ENCODE peak calls at places on chromosome 21, in seven cellular contexts. W, C, M, S, Z, R and V are unnamed samples. For H3K4me1, the result is how much of the 10 kb centered on the place peaks cover.

GRCh38 chr21:38985423-38986378 is 180.0 kb downstream of the ETS2 start:
- DNase-seq in M (peak), Z (peak), C (peak), S (no peak), W (peak), R (no peak), V (peak)

GRCh38 chr21:17931080-17931479 is 111.9 kb upstream of the C21orf91 start:
- DNase-seq in Z (no peak), C (no peak), S (no peak), R (no peak), W (no peak), M (no peak), V (no peak)

GRCh38 chr21:26851109-26851944 is 6.1 kb upstream of the ADAMTS1 start:
- DNase-seq in Z (no peak), W (no peak), M (no peak), S (no peak), R (no peak), C (no peak), V (no peak)

GRCh38 chr21:16865612-16866011 is 647.2 kb upstream of the CXADR start:
- DNase-seq in W (no peak), R (no peak), S (no peak), M (no peak), C (no peak), Z (no peak), V (no peak)

GRCh38 chr21:23009360-23009759 is 2011.2 kb downstream of the NCAM2 start:
- DNase-seq in M (no peak), S (no peak), R (no peak), W (no peak), C (no peak), Z (no peak), V (no peak)

GRCh38 chr21:40672602-40673001 is 174.4 kb downstream of the DSCAM start:
- DNase-seq in W (no peak), C (no peak), Z (no peak), R (no peak), M (no peak), S (no peak), V (no peak)

GRCh38 chr21:32094792-32095191 is 184.1 kb downstream of the MIS18A start:
- DNase-seq in Z (no peak), W (no peak), M (no peak), R (no peak), C (no peak), S (no peak), V (no peak)

GRCh38 chr21:27741736-27742135 is 774.8 kb upstream of the ADAMTS5 start:
- DNase-seq in W (no peak), R (no peak), Z (no peak), M (no peak), C (no peak), S (no peak), V (no peak)

GRCh38 chr21:38825901-38826300 is 20.2 kb downstream of the ETS2 start:
- DNase-seq in C (no peak), Z (no peak), W (no peak), M (no peak), S (no peak), R (no peak), V (no peak)

GRCh38 chr21:24224411-24224810 is 1382.9 kb downstream of the MRPL39 start:
- DNase-seq in W (no peak), R (no peak), M (no peak), S (no peak), Z (no peak), C (no peak), V (no peak)

GRCh38 chr21:39612233-39613028 is at the start of gene B3GALT5:
- DNase-seq in M (no peak), C (peak), Z (peak), R (no peak), W (no peak), S (peak), V (no peak)

GRCh38 chr21:25708467-25709065 is 26.1 kb downstream of the ATP5PF start:
- DNase-seq in W (no peak), R (no peak), Z (peak), M (no peak), S (peak), C (peak), V (no peak)

GRCh38 chr21:27817061-27817460 is 850.2 kb upstream of the ADAMTS5 start:
- DNase-seq in C (peak), M (no peak), R (no peak), S (no peak), W (no peak), Z (no peak), V (no peak)

GRCh38 chr21:24045775-24046215 is 1561.5 kb downstream of the MRPL39 start:
- DNase-seq in C (peak), M (peak), S (peak), R (no peak), W (peak), Z (peak), V (peak)

GRCh38 chr21:39430457-39430856 is 15.1 kb downstream of the LCA5L start:
- DNase-seq in M (no peak), W (no peak), Z (no peak), C (no peak), R (no peak), S (peak), V (no peak)

GRCh38 chr21:17044696-17045095 is 468.1 kb upstream of the CXADR start:
- DNase-seq in Z (no peak), W (no peak), S (no peak), R (no peak), C (no peak), M (no peak), V (no peak)

DNA sequence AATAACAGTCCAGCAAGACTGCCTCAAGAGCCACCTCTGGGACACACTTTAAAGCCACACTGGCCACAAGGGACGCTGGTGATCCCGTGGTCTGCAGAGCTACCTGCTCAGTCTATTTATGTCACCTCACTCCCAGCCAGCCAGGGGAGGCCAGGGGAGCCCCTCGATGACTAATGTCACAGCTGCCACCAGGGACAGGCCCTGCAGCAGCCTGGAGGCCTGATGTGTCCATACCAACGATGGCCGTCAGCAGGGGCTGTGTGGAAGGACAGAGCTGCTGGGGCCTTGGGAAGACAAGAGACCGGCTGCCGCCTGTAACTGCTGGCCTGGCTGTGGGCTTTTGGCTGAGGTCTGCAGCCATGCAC is 71.0 kb downstream of the SIK1 start:
- DNase-seq in Z (no peak), S (peak), C (peak), W (peak), R (no peak), M (no peak), V (no peak)
- TF ChIP-seq CTCF in Z (no peak), S (no peak), C (no peak), W (no peak), R (no peak), M (no peak), V (no peak)

DNA sequence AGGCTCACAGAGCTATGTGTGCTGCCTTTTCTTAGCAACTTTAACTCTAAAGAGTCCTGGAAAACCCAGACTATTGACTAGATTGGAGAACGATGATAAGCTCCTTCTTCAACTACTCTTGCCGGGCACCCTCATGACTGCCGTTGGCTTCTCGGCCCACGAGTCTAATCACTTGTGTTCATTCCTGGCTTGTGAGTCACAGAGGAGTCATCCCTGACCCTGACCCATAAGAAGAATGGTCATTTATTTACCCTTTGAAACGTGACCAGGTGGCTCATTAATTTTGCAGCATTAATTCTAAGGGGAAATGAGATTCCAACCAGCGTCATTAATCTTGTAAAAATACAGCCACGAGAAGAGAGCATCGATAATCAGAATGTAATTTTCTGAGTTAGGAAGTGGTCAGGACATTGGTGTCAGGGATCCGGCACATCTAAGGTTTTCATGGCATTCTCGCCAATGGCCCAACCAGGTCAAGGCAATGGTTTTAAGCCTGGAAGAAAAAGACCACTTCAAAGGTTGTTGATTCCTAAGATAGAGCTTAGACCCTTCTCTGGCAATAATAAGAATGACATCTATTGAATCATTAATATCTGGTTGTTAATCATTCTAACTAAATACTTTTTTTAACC is 183.6 kb upstream of the RUNX1 start:
- DNase-seq in R (no peak), S (no peak), M (no peak), W (no peak), C (peak), Z (no peak), V (peak)
- H3K4me1 ChIP-seq in R (under half), S (under half), M (under half), W (under half), C (under half), Z (under half), V (under half)

DNA sequence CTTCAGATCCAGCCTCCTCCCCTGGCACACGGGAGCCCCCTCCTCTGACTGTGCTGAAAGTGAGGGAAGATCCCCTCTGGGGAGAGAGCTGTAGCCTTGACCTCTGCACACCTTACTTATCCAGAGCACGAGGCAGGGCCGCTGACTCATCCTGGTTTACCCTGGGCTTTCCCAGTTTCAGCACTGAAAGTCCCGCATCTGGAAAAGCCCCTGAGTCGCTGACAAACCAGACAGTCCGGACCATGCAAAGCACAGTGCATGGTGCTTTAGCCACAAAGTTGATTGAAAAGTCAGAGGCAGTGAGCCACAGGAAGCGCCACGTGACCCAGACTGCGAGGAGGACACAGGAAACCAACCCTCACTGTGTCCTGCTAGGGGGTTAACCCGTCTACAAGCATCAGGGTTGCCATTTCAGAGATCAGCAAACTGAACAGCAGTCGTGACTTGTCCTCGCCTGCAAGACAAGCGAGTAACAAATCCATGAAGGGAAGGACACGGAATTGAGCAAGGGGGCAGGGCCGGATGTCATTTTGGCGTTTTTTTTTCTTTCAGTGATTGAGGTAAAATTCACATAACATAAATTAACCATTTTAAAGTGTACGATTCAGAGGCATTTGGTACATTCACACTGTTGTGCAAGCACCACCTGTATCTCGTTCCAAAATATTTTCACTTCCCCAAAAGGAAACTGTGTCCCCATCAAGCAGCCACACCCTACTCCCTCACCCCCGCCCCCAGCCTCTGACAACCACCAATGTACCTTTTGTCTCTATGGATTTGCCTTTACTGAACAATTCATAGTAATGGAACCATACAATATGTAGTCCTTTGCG is 19.9 kb upstream of the IFNGR2 start:
- DNase-seq in C (peak), S (peak), Z (peak), M (peak), W (no peak), R (peak), V (peak)
- H3K4me3 ChIP-seq in C (no peak), S (no peak), Z (no peak), M (peak), W (peak), R (peak), V (peak)

DNA sequence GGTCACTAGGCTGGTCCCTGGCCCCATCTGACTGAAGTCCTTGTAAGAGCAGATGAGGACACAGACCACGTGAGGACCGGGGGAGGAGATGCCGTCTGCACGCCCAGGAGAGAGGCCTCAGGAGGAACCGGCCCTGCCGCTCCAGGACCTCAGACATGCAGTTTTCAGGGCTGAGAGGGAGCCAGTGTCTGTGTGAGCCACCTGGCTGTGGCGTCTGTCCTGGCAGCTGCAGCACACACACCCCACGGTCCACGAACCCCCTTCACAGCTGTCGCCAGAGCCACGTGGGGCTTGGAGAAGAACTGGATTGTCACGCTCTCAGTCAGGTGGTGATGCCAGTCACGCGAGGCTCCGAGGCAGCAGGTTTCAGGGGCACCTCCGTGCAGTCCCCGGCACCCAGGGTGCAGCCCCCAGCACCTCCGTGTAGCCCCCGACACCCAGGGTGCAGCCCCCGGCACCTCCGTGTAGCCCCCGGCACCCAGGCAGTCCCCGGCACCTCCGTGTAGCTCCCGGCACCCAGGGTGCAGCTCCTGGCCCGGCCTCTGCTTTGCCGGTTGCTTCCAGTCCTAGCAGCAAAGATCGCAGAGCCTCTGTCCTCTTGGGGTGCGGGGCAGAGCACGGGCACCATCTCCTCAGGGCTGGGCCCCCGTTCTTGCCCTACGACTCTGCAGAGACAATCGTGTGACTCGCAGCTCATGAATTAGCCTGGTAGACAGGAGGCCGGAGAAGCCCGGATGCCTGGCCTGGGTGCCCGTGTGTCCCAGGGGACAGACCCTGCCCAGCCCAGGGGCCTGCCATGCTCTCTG is 19.0 kb upstream of the SUMO3 start:
- DNase-seq in W (no peak), Z (peak), C (peak), M (no peak), R (no peak), S (peak), V (no peak)
- TF ChIP-seq CTCF in W (no peak), Z (no peak), C (no peak), M (no peak), R (no peak), S (no peak), V (no peak)

DNA sequence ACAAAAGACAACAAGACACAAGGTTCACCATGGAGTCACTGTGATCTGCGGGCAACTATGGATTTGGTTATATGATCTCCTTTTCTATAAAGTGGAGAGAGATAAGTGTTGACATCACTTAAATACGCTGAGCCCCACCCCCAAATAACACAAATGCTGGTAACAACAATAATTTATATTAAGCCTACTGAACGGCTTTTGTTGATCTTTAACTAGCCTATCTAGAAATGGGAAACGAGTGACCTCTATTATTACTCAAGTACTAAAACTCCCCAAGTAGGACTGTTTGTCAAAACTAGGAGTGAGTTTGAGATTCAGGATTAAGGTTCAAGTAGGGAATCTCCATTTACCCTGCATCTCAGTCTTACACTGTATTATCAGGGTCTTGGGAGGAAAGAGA is 52.2 kb downstream of the MAP3K7CL start:
- DNase-seq in R (no peak), W (no peak), C (no peak), S (no peak), M (no peak), Z (no peak), V (no peak)
- H3K4me1 ChIP-seq in R (under half), W (half or more), C (under half), S (under half), M (under half), Z (under half), V (under half)

GRCh38 chr21:46229923-46230260 is 1.3 kb upstream of the LSS start:
- DNase-seq in S (no peak), M (no peak), W (no peak), R (no peak), C (no peak), Z (no peak), V (no peak)
- H3K4me3 ChIP-seq in S (peak), M (peak), W (no peak), R (peak), C (no peak), Z (no peak), V (peak)